ENCODE peak calls at places on chromosomes 5 and 9, in ten cellular contexts. H is body of pancreas, F is dorsolateral prefrontal cortex, X is thyroid gland, L is psoas muscle, R is cardiac muscle cell, W is SK-N-SH, C is lower lobe of right lung, O is spleen, E is mammary epithelial cell. P is an unnamed sample.

GRCh38 chr5:131515348-131515747 is 119.7 kb downstream of the RAPGEF6 start:
- DNase-seq in H (no peak), F (no peak), X (no peak), L (no peak), R (no peak), W (no peak), C (no peak), O (no peak), E (no peak), P (no peak)

GRCh38 chr9:78866228-78867132 is 569.6 kb downstream of the PSAT1 start:
- DNase-seq in H (no peak), F (no peak), X (no peak), L (no peak), R (peak), W (no peak), C (no peak), O (no peak), E (peak), P (peak)

GRCh38 chr5:56561-57290 is 35.2 kb upstream of the PLEKHG4B start:
- DNase-seq in H (no peak), F (no peak), X (no peak), L (no peak), R (peak), W (no peak), C (no peak), O (no peak), E (peak), P (peak)

GRCh38 chr5:143554918-143555477 is 151.5 kb upstream of the NR3C1 start:
- DNase-seq in H (no peak), F (no peak), X (no peak), L (no peak), R (no peak), W (no peak), C (no peak), O (no peak), E (no peak), P (no peak)

GRCh38 chr5:170520319-170520718 is 16.5 kb downstream of the KCNIP1 start:
- DNase-seq in H (no peak), F (no peak), X (no peak), L (no peak), R (no peak), W (no peak), C (no peak), O (no peak), E (no peak), P (no peak)

GRCh38 chr5:95961617-95962474 is at the start of gene ELL2:
- DNase-seq in H (peak), F (peak), X (peak), L (peak), R (peak), W (peak), C (peak), O (peak), E (peak), P (peak)

GRCh38 chr5:170011751-170012150 is 31.5 kb upstream of the INSYN2B start:
- DNase-seq in H (no peak), F (no peak), X (no peak), L (no peak), R (no peak), W (no peak), C (no peak), O (no peak), E (peak), P (no peak)

GRCh38 chr5:37816331-37816730 is 23.5 kb downstream of the GDNF start:
- DNase-seq in H (no peak), F (no peak), X (no peak), L (no peak), R (no peak), W (no peak), C (no peak), O (no peak), E (peak), P (no peak)

GRCh38 chr5:122163151-122164069 is 34.1 kb downstream of the ZNF474 start:
- DNase-seq in H (peak), F (no peak), X (no peak), L (no peak), R (peak), W (no peak), C (no peak), O (no peak), E (peak), P (peak)

GRCh38 chr9:115597330-115597729 is 479.4 kb upstream of the TNC start:
- DNase-seq in H (no peak), F (no peak), X (no peak), L (no peak), R (peak), W (no peak), C (no peak), O (no peak), E (no peak), P (no peak)

GRCh38 chr5:172617817-172618216 is 23.2 kb upstream of the NEURL1B start:
- DNase-seq in H (no peak), F (no peak), X (no peak), L (no peak), R (no peak), W (no peak), C (no peak), O (peak), E (no peak), P (no peak)

GRCh38 chr5:72063219-72063819 is 44.0 kb upstream of the MAP1B start:
- DNase-seq in H (no peak), F (no peak), X (no peak), L (no peak), R (peak), W (no peak), C (no peak), O (no peak), E (peak), P (no peak)

GRCh38 chr5:72066658-72067057 is 40.6 kb upstream of the MAP1B start:
- DNase-seq in H (peak), F (no peak), X (no peak), L (no peak), R (peak), W (no peak), C (no peak), O (no peak), E (peak), P (peak)

GRCh38 chr5:72067682-72068470 is 39.4 kb upstream of the MAP1B start:
- DNase-seq in H (no peak), F (no peak), X (no peak), L (no peak), R (peak), W (no peak), C (no peak), O (no peak), E (peak), P (peak)

GRCh38 chr5:72064801-72065570 is 42.3 kb upstream of the MAP1B start:
- DNase-seq in H (no peak), F (no peak), X (no peak), L (no peak), R (no peak), W (no peak), C (no peak), O (no peak), E (no peak), P (no peak)

DNA sequence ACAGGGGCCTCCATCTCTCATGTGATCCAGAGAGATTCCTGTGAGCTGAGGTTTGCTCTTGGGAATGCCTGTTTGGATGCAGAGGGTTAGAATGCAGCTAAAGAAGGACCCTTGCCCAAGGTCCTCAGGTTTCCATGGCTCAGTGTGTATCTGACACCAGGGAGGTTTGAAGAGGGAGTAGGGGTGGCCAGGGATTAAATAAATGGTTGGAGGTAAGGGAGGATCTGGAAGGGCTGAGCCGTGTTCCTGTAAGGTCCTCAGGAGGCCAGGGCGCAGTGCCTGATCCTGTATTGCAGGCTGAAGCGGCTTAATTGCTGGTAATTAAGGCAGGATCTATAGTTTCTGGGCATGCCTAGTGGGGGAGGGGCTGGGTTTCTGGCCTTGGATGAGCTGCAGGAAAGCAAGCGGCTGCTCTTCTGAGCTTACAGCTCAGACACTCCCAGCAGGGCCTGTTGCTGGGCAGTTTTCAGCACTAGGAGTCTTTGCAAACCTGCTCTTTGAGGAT is 41.5 kb upstream of the MAP1B start:
- DNase-seq in H (no peak), F (no peak), X (no peak), L (no peak), R (peak), W (peak), C (no peak), O (no peak), E (no peak), P (no peak)
- H3K27ac ChIP-seq in H (no peak), F (no peak), X (no peak), L (no peak), R (no peak), W (peak), C (no peak), O (no peak), E (no peak), P (peak)

GRCh38 chr5:150589791-150590601 is 50.5 kb upstream of the SYNPO start:
- DNase-seq in H (peak), F (no peak), X (peak), L (peak), R (peak), W (peak), C (no peak), O (peak), E (no peak), P (no peak)
- H3K27ac ChIP-seq in H (no peak), F (no peak), X (no peak), L (peak), R (no peak), W (peak), C (no peak), O (peak), E (no peak), P (no peak)

DNA sequence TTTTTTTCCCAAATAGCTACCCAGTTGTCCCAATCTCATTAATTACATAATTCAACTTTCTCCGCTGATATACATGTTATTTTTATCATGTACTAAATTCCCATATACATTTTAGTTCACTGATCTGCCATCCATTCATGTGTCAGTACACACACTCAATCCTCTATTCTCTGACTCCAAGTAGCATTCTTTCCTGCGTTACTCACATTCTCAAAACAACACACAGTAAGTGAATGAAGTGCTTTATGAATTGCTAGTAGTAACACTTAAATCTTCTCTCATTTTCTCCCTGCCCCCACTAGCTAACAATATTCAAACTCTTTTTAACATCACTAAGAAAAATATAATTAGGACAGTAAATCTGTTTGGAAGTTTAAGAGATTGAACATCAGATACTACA is 8.9 kb downstream of the ZNF366 start:
- DNase-seq in H (no peak), F (no peak), X (no peak), L (no peak), R (peak), W (no peak), C (no peak), O (no peak), E (peak), P (no peak)
- H3K27ac ChIP-seq in H (no peak), F (no peak), X (no peak), L (no peak), R (no peak), W (peak), C (no peak), O (no peak), E (no peak), P (no peak)

GRCh38 chr5:140605879-140606278 is 27.1 kb downstream of the CD14 start:
- DNase-seq in H (no peak), F (no peak), X (no peak), L (no peak), R (no peak), W (no peak), C (no peak), O (no peak), E (no peak), P (no peak)
- H3K27ac ChIP-seq in H (no peak), F (no peak), X (no peak), L (no peak), R (no peak), W (no peak), C (no peak), O (no peak), E (no peak), P (no peak)

GRCh38 chr5:6736106-6736505 is 22.9 kb downstream of the TENT4A start:
- DNase-seq in H (no peak), F (no peak), X (no peak), L (no peak), R (no peak), W (no peak), C (no peak), O (peak), E (no peak), P (no peak)

GRCh38 chr5:6734243-6734695 is 21.0 kb downstream of the TENT4A start:
- DNase-seq in H (no peak), F (no peak), X (peak), L (peak), R (peak), W (no peak), C (no peak), O (peak), E (no peak), P (no peak)

GRCh38 chr5:6733411-6734242 is 20.4 kb downstream of the TENT4A start:
- DNase-seq in H (no peak), F (no peak), X (no peak), L (no peak), R (peak), W (no peak), C (no peak), O (peak), E (no peak), P (no peak)

GRCh38 chr5:6736524-6737042 is 23.4 kb downstream of the TENT4A start:
- DNase-seq in H (no peak), F (no peak), X (no peak), L (peak), R (no peak), W (no peak), C (no peak), O (peak), E (no peak), P (no peak)

GRCh38 chr5:6734781-6735180 is 21.5 kb downstream of the TENT4A start:
- DNase-seq in H (no peak), F (no peak), X (no peak), L (no peak), R (no peak), W (no peak), C (no peak), O (peak), E (no peak), P (no peak)
- H3K27ac ChIP-seq in H (no peak), F (no peak), X (no peak), L (peak), R (no peak), W (no peak), C (no peak), O (no peak), E (no peak), P (no peak)

DNA sequence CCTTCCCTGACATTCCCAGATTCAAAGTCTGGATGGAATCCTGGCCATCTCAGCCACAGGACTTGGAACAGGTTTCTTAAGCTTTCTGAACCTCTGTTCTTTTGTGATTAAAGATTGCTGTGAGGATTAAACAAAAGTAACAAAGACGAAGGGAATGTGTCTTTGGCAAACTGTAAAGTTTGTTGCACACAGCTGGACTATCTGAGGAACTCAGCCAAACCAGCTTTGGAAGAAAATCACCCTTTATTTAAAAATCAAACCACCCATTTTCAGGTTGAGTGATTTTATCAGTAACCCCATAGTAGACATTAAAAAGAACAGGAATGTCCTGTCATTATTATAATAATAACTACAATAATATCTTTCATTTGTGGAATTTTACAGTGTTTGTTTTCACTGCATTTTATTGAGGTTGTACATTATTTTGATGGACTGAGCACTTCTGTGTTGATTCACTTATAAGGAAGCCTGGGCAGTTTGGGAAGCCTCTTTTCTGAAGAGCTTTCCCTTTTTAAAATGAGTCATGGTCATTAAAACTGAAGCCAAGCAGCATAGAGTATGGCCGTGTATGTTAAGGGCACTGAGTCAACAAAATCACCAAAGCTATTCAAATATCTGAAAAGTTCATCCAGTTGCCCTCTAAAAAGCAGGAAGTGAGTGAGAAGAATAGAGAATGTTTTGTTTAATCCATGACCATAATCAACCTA is 310.2 kb downstream of the AGTPBP1 start:
- DNase-seq in H (no peak), F (no peak), X (no peak), L (no peak), R (no peak), W (no peak), C (no peak), O (no peak), E (peak), P (no peak)
- H3K27ac ChIP-seq in H (no peak), F (peak), X (no peak), L (no peak), R (no peak), W (peak), C (no peak), O (no peak), E (no peak), P (no peak)

GRCh38 chr9:121566401-121567141 is 66.9 kb upstream of the GGTA1 start:
- DNase-seq in H (peak), F (peak), X (no peak), L (peak), R (peak), W (peak), C (no peak), O (no peak), E (peak), P (no peak)

GRCh38 chr9:121569266-121569648 is 69.6 kb upstream of the GGTA1 start:
- DNase-seq in H (no peak), F (no peak), X (no peak), L (no peak), R (no peak), W (no peak), C (no peak), O (no peak), E (no peak), P (no peak)

GRCh38 chr9:121567142-121568100 is 67.8 kb upstream of the GGTA1 start:
- DNase-seq in H (no peak), F (no peak), X (no peak), L (peak), R (peak), W (peak), C (no peak), O (no peak), E (no peak), P (no peak)

GRCh38 chr9:121568101-121568460 is 68.4 kb upstream of the GGTA1 start:
- DNase-seq in H (peak), F (no peak), X (no peak), L (no peak), R (peak), W (no peak), C (no peak), O (no peak), E (no peak), P (no peak)

GRCh38 chr9:121568541-121569265 is 69.1 kb upstream of the GGTA1 start:
- DNase-seq in H (peak), F (no peak), X (no peak), L (peak), R (peak), W (peak), C (no peak), O (no peak), E (no peak), P (no peak)
- H3K27ac ChIP-seq in H (peak), F (peak), X (no peak), L (peak), R (no peak), W (peak), C (peak), O (no peak), E (no peak), P (no peak)

GRCh38 chr9:134341306-134341705 is 15.1 kb downstream of the RXRA start:
- DNase-seq in H (peak), F (no peak), X (peak), L (no peak), R (no peak), W (no peak), C (peak), O (peak), E (no peak), P (no peak)
- H3K27ac ChIP-seq in H (peak), F (peak), X (peak), L (peak), R (no peak), W (no peak), C (peak), O (peak), E (no peak), P (no peak)

DNA sequence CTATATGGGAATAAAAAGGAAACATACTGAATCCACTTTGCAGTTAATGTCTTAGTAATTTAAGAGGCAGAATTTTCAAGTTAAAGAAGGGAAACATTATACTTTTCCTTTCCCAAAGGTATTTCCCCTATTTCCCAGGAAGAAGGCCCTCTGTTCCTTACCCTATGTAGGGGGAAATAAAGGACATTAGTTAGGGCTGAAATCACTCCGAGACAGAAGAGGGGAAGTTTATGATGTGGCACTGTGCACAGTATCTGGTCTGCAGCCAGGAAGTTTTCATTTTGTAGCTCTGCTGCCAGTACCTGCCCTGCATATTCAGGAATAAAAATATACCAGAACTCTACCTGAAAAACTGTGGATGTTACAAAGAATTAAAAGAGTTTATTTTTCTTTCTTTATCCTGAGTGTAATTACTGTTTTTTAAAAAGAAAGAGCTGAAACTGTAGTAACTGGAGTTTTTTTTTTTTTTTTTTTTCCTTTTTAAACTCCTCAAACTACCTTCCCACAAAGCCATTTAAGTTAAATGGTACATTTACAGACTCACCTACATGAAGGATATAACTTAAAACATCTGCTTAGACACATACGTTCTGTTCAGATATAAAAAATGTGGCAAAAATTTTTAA is 7.3 kb downstream of the MEF2C start:
- DNase-seq in H (no peak), F (no peak), X (no peak), L (no peak), R (peak), W (no peak), C (no peak), O (no peak), E (no peak), P (no peak)
- H3K27ac ChIP-seq in H (no peak), F (peak), X (peak), L (peak), R (peak), W (no peak), C (peak), O (peak), E (no peak), P (no peak)